ENCODE peak calls at places on chromosome 9, in six cellular contexts. O is psoas muscle; S is spleen; U is CD8-positive, alpha-beta T cell; N is fibroblast of mammary gland; M is stomach. C is an unnamed sample.

GRCh38 chr9:134604834-134605233 is 36.8 kb upstream of the COL5A1 start:
- DNase-seq in O (no peak), S (no peak), U (no peak), M (peak; percentile 24), N (no peak), C (no peak)

GRCh38 chr9:26172301-26172700 is 494.1 kb upstream of the TUSC1 start:
- DNase-seq in U (no peak), N (no peak), S (no peak), O (no peak), M (no peak), C (no peak)

GRCh38 chr9:88477300-88477751 is 57.7 kb upstream of the NXNL2 start:
- DNase-seq in M (no peak), N (peak; percentile 99), S (no peak), O (no peak), U (no peak), C (peak; percentile 77)

GRCh38 chr9:129333961-129334743 is 156.1 kb upstream of the IER5L start:
- DNase-seq in O (peak; percentile 92), U (no peak), N (peak; percentile 87), S (peak; percentile 94), M (peak; percentile 95), C (peak; percentile 96)

GRCh38 chr9:93248373-93248772 is 64.4 kb downstream of the WNK2 start:
- DNase-seq in S (no peak), O (peak; percentile 35), M (no peak), N (no peak), U (no peak), C (no peak)

GRCh38 chr9:127520941-127521918 is 69.9 kb downstream of the LRSAM1 start:
- DNase-seq in N (peak; percentile 87), U (no peak), O (no peak), S (no peak), M (no peak), C (peak; percentile 90)

GRCh38 chr9:720239-720881 is 121.1 kb upstream of the DMRT1 start:
- DNase-seq in O (no peak), N (no peak), M (no peak), S (no peak), U (no peak), C (no peak)

GRCh38 chr9:129962376-129962765 is 80.6 kb downstream of the FNBP1 start:
- DNase-seq in O (no peak), N (no peak), M (no peak), S (no peak), U (no peak), C (peak; percentile 23)

GRCh38 chr9:93633492-93634221 is 57.3 kb downstream of the PHF2 start:
- DNase-seq in S (peak; percentile 53), U (no peak), N (no peak), M (no peak), O (no peak), C (no peak)

GRCh38 chr9:70120834-70121510 is 77.3 kb downstream of the MAMDC2 start:
- DNase-seq in N (peak; percentile 96), S (no peak), U (no peak), O (peak; percentile 87), M (no peak), C (peak; percentile 90)

GRCh38 chr9:105912868-105913516 is 218.7 kb downstream of the TMEM38B start:
- DNase-seq in U (no peak), O (peak; percentile 86), M (no peak), S (no peak), N (peak; percentile 45), C (no peak)

GRCh38 chr9:109401169-109401989 is 80.5 kb upstream of the EPB41L4B start:
- DNase-seq in N (peak; percentile 45), S (no peak), U (no peak), M (peak; percentile 80), O (no peak), C (peak; percentile 42)

GRCh38 chr9:120308495-120308894 is 271.5 kb downstream of the CDK5RAP2 start:
- DNase-seq in U (no peak), M (no peak), S (no peak), N (no peak), O (no peak), C (no peak)

GRCh38 chr9:111601237-111602018 is 2.0 kb upstream of the PTGR1 start:
- DNase-seq in U (no peak), S (no peak), M (no peak), N (peak; percentile 67), O (no peak), C (peak; percentile 85)

GRCh38 chr9:83557317-83557716 is 19.1 kb upstream of the FRMD3 start:
- DNase-seq in U (no peak), S (no peak), M (no peak), O (no peak), N (no peak), C (no peak)

GRCh38 chr9:95343725-95344287 is 26.3 kb upstream of the FANCC start:
- DNase-seq in O (no peak), U (no peak), S (no peak), M (no peak), N (no peak), C (peak; percentile 83)

GRCh38 chr9:95344735-95345134 is 27.2 kb upstream of the FANCC start:
- DNase-seq in M (no peak), U (no peak), S (no peak), O (no peak), N (no peak), C (no peak)

GRCh38 chr9:95338243-95338642 is 20.7 kb upstream of the FANCC start:
- DNase-seq in U (no peak), M (no peak), S (no peak), O (no peak), N (no peak), C (no peak)

GRCh38 chr9:95342571-95342970 is 25.1 kb upstream of the FANCC start:
- DNase-seq in O (no peak), S (no peak), U (no peak), M (no peak), N (no peak), C (no peak)

GRCh38 chr9:95341262-95342011 is 23.9 kb upstream of the FANCC start:
- DNase-seq in O (no peak), S (no peak), M (no peak), U (no peak), N (peak; percentile 28), C (peak; percentile 53)
- TF ChIP-seq CTCF in O (no peak), S (no peak), M (peak; percentile 30), U (no peak), N (peak; percentile 34), C (peak; percentile 51)

GRCh38 chr9:113057193-113057592 is 669 bp upstream of the ZFP37 start:
- DNase-seq in M (no peak), N (no peak), U (no peak), O (no peak), S (no peak), C (no peak)
- H3K4me3 ChIP-seq in M (peak overlapping the region; percentile 70), N (peak overlapping the region; percentile 76), U (peak overlapping the region; percentile 67), O (peak overlapping the region; percentile 92), S (peak overlapping the region; percentile 57), C (peak overlapping the region; percentile 72)

DNA sequence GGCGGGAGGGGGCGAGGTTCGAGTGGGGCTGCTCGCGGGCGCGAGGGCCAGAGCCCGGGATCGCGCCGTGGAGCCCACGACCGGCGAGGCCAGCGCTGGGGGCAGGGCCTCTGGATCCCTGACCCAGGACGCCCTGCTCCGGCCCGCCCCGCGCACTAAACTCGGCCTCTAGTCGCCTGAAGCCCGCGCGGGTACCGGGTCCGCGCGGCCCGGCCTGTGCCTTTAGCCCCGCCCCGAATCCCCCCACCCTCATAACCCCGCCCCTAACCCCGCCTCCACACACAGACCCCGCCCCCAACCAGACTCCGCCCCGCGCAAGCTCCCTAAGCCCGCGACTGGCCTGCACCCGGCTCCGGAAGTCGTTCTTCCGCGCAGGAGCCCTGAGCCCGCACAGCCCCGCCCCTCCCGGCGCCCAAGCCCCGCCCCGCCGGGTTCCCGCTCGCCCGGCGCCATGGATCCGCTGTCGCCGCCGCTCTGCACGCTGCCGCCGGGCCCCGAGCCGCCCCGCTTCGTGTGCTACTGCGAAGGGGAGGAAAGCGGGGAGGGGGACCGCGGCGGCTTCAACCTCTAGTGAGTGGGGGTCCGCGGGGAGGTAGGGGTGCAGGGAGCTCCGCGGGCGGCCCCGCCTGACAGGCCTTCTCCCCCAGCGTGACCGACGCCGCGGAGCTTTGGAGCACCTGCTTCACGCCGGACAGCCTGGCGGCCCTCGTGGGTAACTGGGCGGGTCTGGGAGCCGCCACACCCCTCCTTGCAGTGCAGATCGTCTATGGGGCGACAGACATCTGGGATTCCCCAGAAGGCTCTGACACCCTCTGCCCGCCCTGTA is at the start of gene PAXX:
- DNase-seq in M (peak; percentile 94), N (peak; percentile 84), U (peak; percentile 91), S (peak; percentile 99), O (peak; percentile 96), C (peak; percentile 94)
- TF ChIP-seq CTCF in M (no peak), N (no peak), U (no peak), S (no peak), O (no peak), C (no peak)

DNA sequence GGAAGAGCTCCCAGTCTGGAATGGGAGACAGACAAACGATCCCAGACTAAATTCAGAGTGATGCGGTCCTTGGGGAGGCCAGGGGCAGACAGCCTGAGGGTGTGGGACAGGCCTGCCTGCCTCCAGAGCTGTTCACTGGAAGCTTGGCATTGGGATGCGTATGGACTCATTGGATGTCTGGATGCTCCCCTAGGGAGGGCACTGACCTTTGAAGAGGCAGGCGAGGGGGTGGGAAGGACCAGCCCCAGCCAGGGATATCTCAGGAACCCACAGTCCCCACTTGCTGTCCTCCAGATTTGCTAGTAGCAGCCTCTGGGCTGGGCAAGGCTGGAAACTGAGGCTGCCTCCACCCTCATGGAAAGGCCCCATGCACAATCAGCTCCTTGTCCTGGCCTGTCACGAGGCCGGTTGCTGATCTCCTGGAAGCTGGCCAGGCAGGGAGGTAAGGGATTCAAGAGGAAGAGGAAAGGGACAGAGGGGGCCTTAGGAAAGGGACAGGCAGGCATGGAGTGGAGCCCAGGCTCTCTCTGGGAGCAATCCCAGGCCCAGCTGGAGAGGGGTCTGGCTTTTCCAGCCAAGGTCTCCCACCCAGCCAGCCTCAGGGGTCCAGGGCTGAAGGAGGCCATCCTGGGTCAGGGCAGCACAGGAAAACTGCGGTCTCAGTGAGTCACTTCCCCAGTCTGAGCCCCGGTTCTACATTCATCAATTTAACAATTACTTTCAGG is 69.1 kb upstream of the GGTA1 start:
- DNase-seq in N (peak; percentile 62), U (no peak), S (no peak), M (no peak), O (peak; percentile 65), C (no peak)
- H3K4me3 ChIP-seq in N (no peak overlapping the region), U (no peak overlapping the region), S (no peak overlapping the region), M (no peak overlapping the region), O (peak overlapping the region; percentile 68), C (no peak overlapping the region)

DNA sequence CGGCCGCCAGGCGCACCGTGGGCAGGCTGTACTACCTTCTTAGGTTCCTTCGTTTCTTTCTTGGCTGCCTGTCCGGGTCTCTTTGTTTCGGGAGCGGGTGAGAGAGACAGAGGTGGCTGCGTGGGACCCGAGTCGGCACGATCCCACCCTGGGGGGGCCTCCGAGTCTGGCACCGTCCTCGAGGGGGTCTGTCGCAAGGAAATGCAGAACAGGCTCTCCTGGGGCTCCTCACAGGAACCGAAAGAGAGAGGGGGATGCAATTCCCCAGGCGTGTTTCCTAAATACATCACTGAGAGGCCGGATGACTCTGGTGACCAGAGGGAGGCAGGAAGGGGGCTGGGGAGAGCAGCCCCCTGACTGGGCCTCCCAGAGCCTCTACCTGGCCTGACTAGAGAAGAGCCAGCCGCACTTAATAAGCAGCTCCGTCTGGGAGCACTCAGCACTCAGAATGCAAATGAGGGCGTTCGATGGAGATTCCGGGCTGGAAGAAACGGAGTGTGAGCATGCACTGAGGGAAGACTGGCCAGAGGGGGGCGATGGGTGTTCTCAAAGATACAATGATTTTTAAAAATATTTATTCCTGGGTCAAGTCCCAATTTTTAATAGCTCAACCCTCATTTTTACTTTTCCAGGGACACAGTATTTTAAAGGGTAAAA is 11.7 kb upstream of the INPP5E start:
- DNase-seq in O (no peak), U (no peak), S (no peak), M (no peak), N (no peak), C (no peak)
- TF ChIP-seq CTCF in O (no peak), U (no peak), S (no peak), M (no peak), N (no peak), C (no peak)